ENCODE peak calls at places on chromosomes 13 and 19, in nine cellular contexts. C is AG09309; K is NB4; G is stomach; T is epithelial cell of esophagus; J is CD8-positive, alpha-beta T cell; N is left lung; Z is keratinocyte; Q is AG10803. S is an unnamed sample.

GRCh38 chr19:3852614-3853254 is 16.1 kb downstream of the ZFR2 start:
- DNase-seq in J (peak), G (peak), N (no peak), Q (peak), K (peak), T (peak), Z (peak), C (no peak), S (peak)

GRCh38 chr13:31749929-31750328 is 10.6 kb downstream of the RXFP2 start:
- DNase-seq in Z (no peak), C (peak), G (no peak), K (peak), N (no peak), Q (peak), J (no peak), T (peak), S (peak)

GRCh38 chr13:58478858-58479257 is 847.3 kb downstream of the PCDH17 start:
- DNase-seq in J (no peak), Z (no peak), K (no peak), N (no peak), G (no peak), C (no peak), Q (no peak), T (no peak), S (no peak)

GRCh38 chr19:19662866-19663291 is 597 bp downstream of the ATP13A1 start:
- DNase-seq in K (peak), G (no peak), T (no peak), J (no peak), Z (no peak), N (no peak), Q (no peak), C (no peak), S (no peak)

GRCh38 chr13:37934339-37935191 is 65.0 kb upstream of the TRPC4 start:
- DNase-seq in G (no peak), T (no peak), N (no peak), J (no peak), Q (no peak), Z (no peak), K (no peak), C (no peak), S (no peak)

GRCh38 chr13:27927444-27928352 is 7.9 kb downstream of the PDX1 start:
- DNase-seq in Q (no peak), C (no peak), N (no peak), Z (no peak), J (no peak), K (no peak), T (no peak), G (no peak), S (no peak)

GRCh38 chr19:42655748-42656147 is 61.0 kb upstream of the CEACAM8 start:
- DNase-seq in T (no peak), N (no peak), Z (no peak), Q (no peak), K (no peak), C (no peak), J (no peak), G (peak), S (no peak)

GRCh38 chr19:28403698-28404099 is 809.3 kb downstream of the UQCRFS1 start:
- DNase-seq in T (no peak), J (no peak), N (no peak), C (no peak), K (no peak), Z (no peak), G (no peak), Q (no peak), S (no peak)

GRCh38 chr19:12237143-12237839 is 57.4 kb downstream of the ZNF44 start:
- DNase-seq in Z (no peak), J (no peak), Q (no peak), N (no peak), G (no peak), T (no peak), C (no peak), K (no peak), S (no peak)

GRCh38 chr19:18156841-18157464 is 4.0 kb downstream of the PIK3R2 start:
- DNase-seq in K (no peak), J (no peak), Z (no peak), T (peak), Q (peak), G (peak), N (peak), C (peak), S (peak)

GRCh38 chr13:41603917-41604316 is 146.6 kb downstream of the RGCC start:
- DNase-seq in Q (peak), G (no peak), C (no peak), K (peak), J (no peak), N (no peak), T (peak), Z (peak), S (no peak)

GRCh38 chr19:51549533-51550324 is 18.3 kb upstream of the SIGLEC6 start:
- DNase-seq in G (no peak), K (no peak), J (no peak), T (no peak), Q (no peak), N (no peak), Z (no peak), C (no peak), S (no peak)

GRCh38 chr19:51546650-51547396 is 15.4 kb upstream of the SIGLEC6 start:
- DNase-seq in G (no peak), J (no peak), Q (peak), K (peak), T (no peak), C (peak), Z (no peak), N (no peak), S (no peak)

GRCh38 chr19:51547397-51548212 is 16.1 kb upstream of the SIGLEC6 start:
- DNase-seq in Z (no peak), K (peak), G (no peak), Q (no peak), J (no peak), T (no peak), C (no peak), N (no peak), S (no peak)

GRCh38 chr19:51548891-51549305 is 17.4 kb upstream of the SIGLEC6 start:
- DNase-seq in C (no peak), K (no peak), T (no peak), Z (no peak), N (no peak), J (no peak), G (no peak), Q (no peak), S (no peak)

DNA sequence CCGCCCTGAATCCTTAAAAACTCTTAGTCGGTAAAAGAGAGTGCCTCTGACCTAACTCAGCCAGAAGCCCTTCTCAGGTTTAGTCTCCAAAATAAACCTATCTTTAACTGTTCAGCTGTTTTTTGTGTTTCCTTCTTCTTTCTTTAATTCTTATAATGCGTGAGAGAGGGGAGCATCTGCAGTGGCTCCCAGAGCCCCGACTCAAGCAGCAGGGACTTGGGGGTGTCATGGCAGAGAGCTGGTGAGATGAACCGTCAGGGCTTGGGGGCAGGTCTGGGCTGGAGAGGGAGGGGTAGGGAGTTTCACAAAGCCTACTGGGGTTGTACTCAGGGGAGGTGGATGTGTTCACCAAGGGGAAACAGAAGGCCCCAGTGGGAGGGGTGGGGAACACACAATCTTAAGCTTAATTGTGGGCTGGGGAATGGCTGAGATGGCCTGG is 16.8 kb upstream of the SIGLEC6 start:
- DNase-seq in J (no peak), T (no peak), N (no peak), C (no peak), K (peak), G (no peak), Z (no peak), Q (no peak), S (no peak)
- TF ChIP-seq CTCF in J (no peak), T (no peak), N (no peak), C (no peak), K (no peak), G (no peak), Z (no peak), Q (no peak), S (no peak)

DNA sequence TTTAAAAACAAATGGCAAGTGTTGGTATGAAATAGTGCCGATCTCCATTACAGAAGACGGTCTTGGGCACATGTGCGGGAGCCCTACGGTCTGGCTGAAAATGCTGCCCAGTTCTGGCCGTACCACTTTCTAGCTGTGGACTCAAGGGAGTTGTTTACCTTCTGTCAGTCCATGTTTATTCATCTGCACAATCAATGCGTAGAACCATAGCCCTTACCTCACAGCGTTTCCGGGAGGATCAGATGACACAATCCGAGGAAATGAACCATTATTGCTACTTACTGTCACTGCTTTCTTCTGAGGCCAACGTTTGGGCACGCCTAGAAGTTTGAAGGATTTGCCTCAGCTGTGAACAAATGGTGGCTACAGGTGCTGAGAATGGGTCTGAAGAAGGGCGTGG is 31.2 kb downstream of the GADD45B start:
- DNase-seq in J (peak), K (peak), T (peak), Q (peak), N (no peak), Z (no peak), C (no peak), G (peak), S (no peak)
- H3K4me3 ChIP-seq in J (no peak), K (no peak), T (no peak), Q (no peak), N (no peak), Z (no peak), C (no peak), G (peak), S (no peak)

DNA sequence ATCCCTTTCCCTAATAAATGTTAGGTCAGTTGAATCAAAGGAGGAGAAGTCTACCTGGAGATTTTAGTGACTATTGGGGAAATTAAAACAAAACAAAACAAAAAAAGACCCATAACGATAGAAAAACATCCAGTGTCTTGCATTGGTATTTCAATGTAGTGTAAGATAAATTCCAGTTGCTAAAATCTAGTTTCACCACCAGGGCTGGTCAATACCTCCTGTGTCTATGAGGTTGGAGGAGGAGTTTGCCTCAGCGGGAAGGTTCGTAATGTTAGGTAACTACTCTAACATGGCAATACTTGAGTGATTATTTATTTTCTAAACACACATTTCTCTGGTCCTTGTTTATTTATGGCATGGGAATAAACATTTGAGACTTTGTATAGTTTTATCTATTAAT is 483.2 kb downstream of the FGF9 start:
- DNase-seq in J (no peak), K (no peak), C (no peak), N (no peak), Q (no peak), G (no peak), Z (no peak), T (no peak), S (no peak)
- TF ChIP-seq CTCF in J (no peak), K (no peak), C (no peak), N (no peak), Q (no peak), G (no peak), Z (no peak), T (no peak), S (no peak)

GRCh38 chr19:1470864-1471513 is 8.0 kb downstream of the C19orf25 start:
- DNase-seq in T (peak), J (peak), N (no peak), Q (no peak), C (no peak), G (no peak), Z (no peak), K (no peak), S (no peak)
- H3K4me3 ChIP-seq in T (peak), J (peak), N (no peak), Q (peak), C (peak), G (peak), Z (peak), K (no peak), S (peak)

GRCh38 chr13:66714795-66715194 is 515.3 kb downstream of the PCDH9 start:
- DNase-seq in T (peak), G (no peak), C (no peak), Z (no peak), K (no peak), Q (no peak), N (no peak), J (no peak), S (no peak)
- TF ChIP-seq CTCF in T (peak), G (no peak), C (peak), Z (no peak), K (no peak), Q (no peak), N (no peak), J (no peak), S (peak)

GRCh38 chr13:111120913-111121312 is 5.8 kb downstream of the ARHGEF7 start:
- DNase-seq in K (no peak), J (no peak), C (no peak), N (no peak), G (no peak), Z (no peak), Q (no peak), T (no peak), S (no peak)

GRCh38 chr13:111119966-111120365 is 4.9 kb downstream of the ARHGEF7 start:
- DNase-seq in Z (no peak), J (no peak), C (no peak), K (no peak), G (no peak), Q (no peak), N (no peak), T (no peak), S (no peak)

GRCh38 chr13:111118898-111119607 is 3.9 kb downstream of the ARHGEF7 start:
- DNase-seq in J (no peak), Q (no peak), C (no peak), Z (no peak), N (no peak), K (no peak), T (no peak), G (no peak), S (no peak)

GRCh38 chr13:111121421-111121820 is 6.3 kb downstream of the ARHGEF7 start:
- DNase-seq in Q (no peak), G (no peak), N (no peak), Z (no peak), J (no peak), C (no peak), K (no peak), T (no peak), S (no peak)

DNA sequence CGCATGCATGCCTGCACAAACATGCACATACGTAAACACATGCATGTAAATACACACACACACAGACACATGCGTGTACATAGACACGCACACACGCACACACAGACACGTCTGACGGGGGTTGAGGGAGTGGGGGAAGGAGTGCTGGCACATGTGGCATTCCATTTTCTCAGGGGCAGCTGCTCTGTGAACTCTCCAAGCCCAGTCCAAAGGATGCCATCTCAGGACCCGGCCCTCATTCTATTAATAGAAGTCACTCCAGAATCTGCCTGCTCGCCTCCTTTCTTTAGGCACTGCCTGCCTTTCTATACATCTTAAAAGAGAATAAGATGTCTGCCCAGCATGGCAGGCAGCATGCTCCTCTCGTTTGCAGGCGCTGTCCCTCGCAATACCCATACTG is 5.3 kb downstream of the ARHGEF7 start:
- DNase-seq in C (no peak), T (no peak), J (no peak), G (no peak), K (no peak), N (no peak), Z (no peak), Q (no peak), S (no peak)
- H3K4me3 ChIP-seq in C (no peak), T (no peak), J (no peak), G (no peak), K (no peak), N (no peak), Z (no peak), Q (no peak), S (no peak)

GRCh38 chr13:20439261-20439660 is 86.4 kb downstream of the CRYL1 start:
- DNase-seq in G (no peak), Q (peak), N (no peak), K (no peak), Z (no peak), T (no peak), C (no peak), J (no peak), S (no peak)
- TF ChIP-seq CTCF in G (no peak), Q (no peak), N (no peak), K (no peak), Z (no peak), T (no peak), C (no peak), J (no peak), S (no peak)

GRCh38 chr13:63540042-63540441 is 2124.4 kb upstream of the PCDH20 start:
- DNase-seq in Z (no peak), N (no peak), K (no peak), G (no peak), T (no peak), Q (no peak), C (no peak), J (no peak), S (no peak)

GRCh38 chr13:63542704-63543215 is 2127.1 kb upstream of the PCDH20 start:
- DNase-seq in G (no peak), C (no peak), T (no peak), N (no peak), J (no peak), K (no peak), Z (no peak), Q (no peak), S (no peak)

GRCh38 chr13:63541336-63541735 is 2125.7 kb upstream of the PCDH20 start:
- DNase-seq in N (no peak), G (no peak), J (no peak), C (no peak), T (no peak), Q (no peak), Z (no peak), K (no peak), S (no peak)
- H3K4me3 ChIP-seq in N (no peak), G (no peak), J (no peak), C (no peak), T (no peak), Q (no peak), Z (no peak), K (no peak), S (no peak)